ENCODE peak calls at places on chromosomes 13 and 19, in four cellular contexts. One of them, this sample, is unnamed.

GRCh38 chr19:17219286-17219685 is 4.1 kb downstream of the USE1 start:
- DNase-seq in HepG2: no peak
- DNase-seq in activated naive CD8-positive, alpha-beta T cell treated with anti-CD3 and anti-CD28 coated beads for 36 hours: no peak
- DNase-seq in activated naive CD4-positive, alpha-beta T cell treated with anti-CD3 and anti-CD28 coated beads, Interleukin-2, amount 10 ng/mL, durations not matched to agents 7 days and 5 days: no peak
- DNase-seq in this sample: no peak

GRCh38 chr19:19750131-19750841 is 17.4 kb upstream of the ZNF14 start:
- DNase-seq in HepG2: no peak
- DNase-seq in activated naive CD8-positive, alpha-beta T cell treated with anti-CD3 and anti-CD28 coated beads for 36 hours: no peak
- DNase-seq in activated naive CD4-positive, alpha-beta T cell treated with anti-CD3 and anti-CD28 coated beads, Interleukin-2, amount 10 ng/mL, durations not matched to agents 7 days and 5 days: no peak
- DNase-seq in this sample: no peak

GRCh38 chr19:49339364-49340068 is 4.3 kb downstream of the CD37 start:
- DNase-seq in HepG2: no peak
- DNase-seq in activated naive CD8-positive, alpha-beta T cell treated with anti-CD3 and anti-CD28 coated beads for 36 hours: no peak
- DNase-seq in activated naive CD4-positive, alpha-beta T cell treated with anti-CD3 and anti-CD28 coated beads, Interleukin-2, amount 10 ng/mL, durations not matched to agents 7 days and 5 days: no peak
- DNase-seq in this sample: peak; percentile 97

GRCh38 chr13:71464673-71465072 is 402.3 kb downstream of the DACH1 start:
- DNase-seq in HepG2: no peak
- DNase-seq in activated naive CD8-positive, alpha-beta T cell treated with anti-CD3 and anti-CD28 coated beads for 36 hours: no peak
- DNase-seq in activated naive CD4-positive, alpha-beta T cell treated with anti-CD3 and anti-CD28 coated beads, Interleukin-2, amount 10 ng/mL, durations not matched to agents 7 days and 5 days: no peak
- DNase-seq in this sample: no peak

GRCh38 chr19:49196527-49197240 is 39.1 kb downstream of the TRPM4 start:
- DNase-seq in HepG2: no peak
- DNase-seq in activated naive CD8-positive, alpha-beta T cell treated with anti-CD3 and anti-CD28 coated beads for 36 hours: no peak
- DNase-seq in activated naive CD4-positive, alpha-beta T cell treated with anti-CD3 and anti-CD28 coated beads, Interleukin-2, amount 10 ng/mL, durations not matched to agents 7 days and 5 days: no peak
- DNase-seq in this sample: peak; percentile 51

GRCh38 chr19:55368701-55369563 is 1.3 kb downstream of the IL11 start:
- DNase-seq in HepG2: no peak
- DNase-seq in activated naive CD8-positive, alpha-beta T cell treated with anti-CD3 and anti-CD28 coated beads for 36 hours: peak; percentile 41
- DNase-seq in activated naive CD4-positive, alpha-beta T cell treated with anti-CD3 and anti-CD28 coated beads, Interleukin-2, amount 10 ng/mL, durations not matched to agents 7 days and 5 days: peak; percentile 35
- DNase-seq in this sample: no peak

GRCh38 chr13:77565635-77566034 is 30.1 kb downstream of the SCEL start:
- DNase-seq in HepG2: peak; percentile 3
- DNase-seq in activated naive CD8-positive, alpha-beta T cell treated with anti-CD3 and anti-CD28 coated beads for 36 hours: no peak
- DNase-seq in activated naive CD4-positive, alpha-beta T cell treated with anti-CD3 and anti-CD28 coated beads, Interleukin-2, amount 10 ng/mL, durations not matched to agents 7 days and 5 days: no peak
- DNase-seq in this sample: peak; percentile 33

GRCh38 chr13:113784645-113785024 is 25.6 kb downstream of the TMEM255B start:
- DNase-seq in HepG2: no peak
- DNase-seq in activated naive CD8-positive, alpha-beta T cell treated with anti-CD3 and anti-CD28 coated beads for 36 hours: no peak
- DNase-seq in activated naive CD4-positive, alpha-beta T cell treated with anti-CD3 and anti-CD28 coated beads, Interleukin-2, amount 10 ng/mL, durations not matched to agents 7 days and 5 days: no peak
- DNase-seq in this sample: no peak

GRCh38 chr19:18007939-18008673 is at the start of gene ARRDC2:
- DNase-seq in HepG2: peak; percentile 44
- DNase-seq in activated naive CD8-positive, alpha-beta T cell treated with anti-CD3 and anti-CD28 coated beads for 36 hours: peak; percentile 88
- DNase-seq in activated naive CD4-positive, alpha-beta T cell treated with anti-CD3 and anti-CD28 coated beads, Interleukin-2, amount 10 ng/mL, durations not matched to agents 7 days and 5 days: peak; percentile 92
- DNase-seq in this sample: peak; percentile 98

GRCh38 chr13:30576528-30576927 is 41.2 kb upstream of the USPL1 start:
- DNase-seq in HepG2: peak; percentile 1
- DNase-seq in activated naive CD8-positive, alpha-beta T cell treated with anti-CD3 and anti-CD28 coated beads for 36 hours: peak; percentile 30
- DNase-seq in activated naive CD4-positive, alpha-beta T cell treated with anti-CD3 and anti-CD28 coated beads, Interleukin-2, amount 10 ng/mL, durations not matched to agents 7 days and 5 days: peak; percentile 63
- DNase-seq in this sample: no peak

GRCh38 chr13:23159587-23160240 is 21.1 kb upstream of the SGCG start:
- DNase-seq in HepG2: no peak
- DNase-seq in activated naive CD8-positive, alpha-beta T cell treated with anti-CD3 and anti-CD28 coated beads for 36 hours: no peak
- DNase-seq in activated naive CD4-positive, alpha-beta T cell treated with anti-CD3 and anti-CD28 coated beads, Interleukin-2, amount 10 ng/mL, durations not matched to agents 7 days and 5 days: no peak
- DNase-seq in this sample: no peak

GRCh38 chr13:78376822-78377221 is 226.5 kb downstream of the POU4F1 start:
- DNase-seq in HepG2: no peak
- DNase-seq in activated naive CD8-positive, alpha-beta T cell treated with anti-CD3 and anti-CD28 coated beads for 36 hours: no peak
- DNase-seq in activated naive CD4-positive, alpha-beta T cell treated with anti-CD3 and anti-CD28 coated beads, Interleukin-2, amount 10 ng/mL, durations not matched to agents 7 days and 5 days: no peak
- DNase-seq in this sample: no peak

GRCh38 chr13:98033277-98034247 is 80.1 kb downstream of the IPO5 start:
- DNase-seq in HepG2: peak; percentile 85
- DNase-seq in activated naive CD8-positive, alpha-beta T cell treated with anti-CD3 and anti-CD28 coated beads for 36 hours: no peak
- DNase-seq in activated naive CD4-positive, alpha-beta T cell treated with anti-CD3 and anti-CD28 coated beads, Interleukin-2, amount 10 ng/mL, durations not matched to agents 7 days and 5 days: no peak
- DNase-seq in this sample: peak; percentile 29

GRCh38 chr13:33057019-33057785 is 41.0 kb downstream of the KL start:
- DNase-seq in HepG2: peak; percentile 29
- DNase-seq in activated naive CD8-positive, alpha-beta T cell treated with anti-CD3 and anti-CD28 coated beads for 36 hours: no peak
- DNase-seq in activated naive CD4-positive, alpha-beta T cell treated with anti-CD3 and anti-CD28 coated beads, Interleukin-2, amount 10 ng/mL, durations not matched to agents 7 days and 5 days: no peak
- DNase-seq in this sample: no peak

GRCh38 chr19:57706346-57706745 is 2.7 kb downstream of the ZNF154 start:
- DNase-seq in HepG2: no peak
- DNase-seq in activated naive CD8-positive, alpha-beta T cell treated with anti-CD3 and anti-CD28 coated beads for 36 hours: no peak
- DNase-seq in activated naive CD4-positive, alpha-beta T cell treated with anti-CD3 and anti-CD28 coated beads, Interleukin-2, amount 10 ng/mL, durations not matched to agents 7 days and 5 days: no peak
- DNase-seq in this sample: no peak

GRCh38 chr13:49858183-49858856 is 65.8 kb upstream of the KPNA3 start:
- DNase-seq in HepG2: peak; percentile 95
- DNase-seq in activated naive CD8-positive, alpha-beta T cell treated with anti-CD3 and anti-CD28 coated beads for 36 hours: no peak
- DNase-seq in activated naive CD4-positive, alpha-beta T cell treated with anti-CD3 and anti-CD28 coated beads, Interleukin-2, amount 10 ng/mL, durations not matched to agents 7 days and 5 days: no peak
- DNase-seq in this sample: no peak

GRCh38 chr13:20287976-20288375 is 55.9 kb upstream of the GJB6 start:
- DNase-seq in HepG2: no peak
- DNase-seq in activated naive CD8-positive, alpha-beta T cell treated with anti-CD3 and anti-CD28 coated beads for 36 hours: no peak
- DNase-seq in activated naive CD4-positive, alpha-beta T cell treated with anti-CD3 and anti-CD28 coated beads, Interleukin-2, amount 10 ng/mL, durations not matched to agents 7 days and 5 days: no peak
- DNase-seq in this sample: no peak

GRCh38 chr19:37692956-37693660 is 26.5 kb downstream of the ZNF607 start:
- DNase-seq in HepG2: peak; percentile 7
- DNase-seq in activated naive CD8-positive, alpha-beta T cell treated with anti-CD3 and anti-CD28 coated beads for 36 hours: no peak
- DNase-seq in activated naive CD4-positive, alpha-beta T cell treated with anti-CD3 and anti-CD28 coated beads, Interleukin-2, amount 10 ng/mL, durations not matched to agents 7 days and 5 days: no peak
- DNase-seq in this sample: peak; percentile 35

GRCh38 chr13:98886587-98886986 is 91.3 kb downstream of the DOCK9 start:
- DNase-seq in HepG2: no peak
- DNase-seq in activated naive CD8-positive, alpha-beta T cell treated with anti-CD3 and anti-CD28 coated beads for 36 hours: no peak
- DNase-seq in activated naive CD4-positive, alpha-beta T cell treated with anti-CD3 and anti-CD28 coated beads, Interleukin-2, amount 10 ng/mL, durations not matched to agents 7 days and 5 days: no peak
- DNase-seq in this sample: no peak

GRCh38 chr19:38831142-38831605 is 420 bp downstream of the ECH1 start:
- DNase-seq in HepG2: peak; percentile 87
- DNase-seq in activated naive CD8-positive, alpha-beta T cell treated with anti-CD3 and anti-CD28 coated beads for 36 hours: peak; percentile 42
- DNase-seq in activated naive CD4-positive, alpha-beta T cell treated with anti-CD3 and anti-CD28 coated beads, Interleukin-2, amount 10 ng/mL, durations not matched to agents 7 days and 5 days: peak; percentile 49
- DNase-seq in this sample: no peak

GRCh38 chr19:17052439-17052838 is 22.8 kb downstream of the HAUS8 start:
- DNase-seq in HepG2: no peak
- DNase-seq in activated naive CD8-positive, alpha-beta T cell treated with anti-CD3 and anti-CD28 coated beads for 36 hours: no peak
- DNase-seq in activated naive CD4-positive, alpha-beta T cell treated with anti-CD3 and anti-CD28 coated beads, Interleukin-2, amount 10 ng/mL, durations not matched to agents 7 days and 5 days: peak; percentile 63
- DNase-seq in this sample: peak; percentile 62

GRCh38 chr19:8069116-8069973 is 16.8 kb downstream of the CCL25 start:
- DNase-seq in HepG2: no peak
- DNase-seq in activated naive CD8-positive, alpha-beta T cell treated with anti-CD3 and anti-CD28 coated beads for 36 hours: no peak
- DNase-seq in activated naive CD4-positive, alpha-beta T cell treated with anti-CD3 and anti-CD28 coated beads, Interleukin-2, amount 10 ng/mL, durations not matched to agents 7 days and 5 days: peak; percentile 41
- DNase-seq in this sample: no peak

GRCh38 chr13:83890358-83890757 is 8.1 kb upstream of the SLITRK1 start:
- DNase-seq in HepG2: no peak
- DNase-seq in activated naive CD8-positive, alpha-beta T cell treated with anti-CD3 and anti-CD28 coated beads for 36 hours: no peak
- DNase-seq in activated naive CD4-positive, alpha-beta T cell treated with anti-CD3 and anti-CD28 coated beads, Interleukin-2, amount 10 ng/mL, durations not matched to agents 7 days and 5 days: no peak
- DNase-seq in this sample: no peak

GRCh38 chr19:47005164-47005641 is 14.4 kb upstream of the NPAS1 start:
- DNase-seq in HepG2: peak; percentile 30
- DNase-seq in activated naive CD8-positive, alpha-beta T cell treated with anti-CD3 and anti-CD28 coated beads for 36 hours: no peak
- DNase-seq in activated naive CD4-positive, alpha-beta T cell treated with anti-CD3 and anti-CD28 coated beads, Interleukin-2, amount 10 ng/mL, durations not matched to agents 7 days and 5 days: no peak
- DNase-seq in this sample: no peak

GRCh38 chr19:16200038-16200775 is 2.5 kb downstream of the AP1M1 start:
- DNase-seq in HepG2: peak; percentile 95
- DNase-seq in activated naive CD8-positive, alpha-beta T cell treated with anti-CD3 and anti-CD28 coated beads for 36 hours: no peak
- DNase-seq in activated naive CD4-positive, alpha-beta T cell treated with anti-CD3 and anti-CD28 coated beads, Interleukin-2, amount 10 ng/mL, durations not matched to agents 7 days and 5 days: no peak
- DNase-seq in this sample: no peak

GRCh38 chr13:31556376-31556775 is 182.9 kb upstream of the RXFP2 start:
- DNase-seq in HepG2: no peak
- DNase-seq in activated naive CD8-positive, alpha-beta T cell treated with anti-CD3 and anti-CD28 coated beads for 36 hours: no peak
- DNase-seq in activated naive CD4-positive, alpha-beta T cell treated with anti-CD3 and anti-CD28 coated beads, Interleukin-2, amount 10 ng/mL, durations not matched to agents 7 days and 5 days: no peak
- DNase-seq in this sample: no peak

GRCh38 chr19:49555600-49556411 is 24.6 kb downstream of the NOSIP start:
- DNase-seq in HepG2: no peak
- DNase-seq in activated naive CD8-positive, alpha-beta T cell treated with anti-CD3 and anti-CD28 coated beads for 36 hours: peak; percentile 76
- DNase-seq in activated naive CD4-positive, alpha-beta T cell treated with anti-CD3 and anti-CD28 coated beads, Interleukin-2, amount 10 ng/mL, durations not matched to agents 7 days and 5 days: peak; percentile 95
- DNase-seq in this sample: no peak

GRCh38 chr13:43737524-43737923 is 49.2 kb downstream of the ENOX1 start:
- DNase-seq in HepG2: no peak
- DNase-seq in activated naive CD8-positive, alpha-beta T cell treated with anti-CD3 and anti-CD28 coated beads for 36 hours: no peak
- DNase-seq in activated naive CD4-positive, alpha-beta T cell treated with anti-CD3 and anti-CD28 coated beads, Interleukin-2, amount 10 ng/mL, durations not matched to agents 7 days and 5 days: no peak
- DNase-seq in this sample: no peak

GRCh38 chr13:98549728-98550317 is 27.1 kb downstream of the STK24 start:
- DNase-seq in HepG2: no peak
- DNase-seq in activated naive CD8-positive, alpha-beta T cell treated with anti-CD3 and anti-CD28 coated beads for 36 hours: no peak
- DNase-seq in activated naive CD4-positive, alpha-beta T cell treated with anti-CD3 and anti-CD28 coated beads, Interleukin-2, amount 10 ng/mL, durations not matched to agents 7 days and 5 days: no peak
- DNase-seq in this sample: no peak

GRCh38 chr19:50626796-50627195 is 12.9 kb downstream of the SYT3 start:
- DNase-seq in HepG2: no peak
- DNase-seq in activated naive CD8-positive, alpha-beta T cell treated with anti-CD3 and anti-CD28 coated beads for 36 hours: no peak
- DNase-seq in activated naive CD4-positive, alpha-beta T cell treated with anti-CD3 and anti-CD28 coated beads, Interleukin-2, amount 10 ng/mL, durations not matched to agents 7 days and 5 days: no peak
- DNase-seq in this sample: no peak

GRCh38 chr19:16249826-16250434 is 52.2 kb downstream of the AP1M1 start:
- DNase-seq in HepG2: no peak
- DNase-seq in activated naive CD8-positive, alpha-beta T cell treated with anti-CD3 and anti-CD28 coated beads for 36 hours: no peak
- DNase-seq in activated naive CD4-positive, alpha-beta T cell treated with anti-CD3 and anti-CD28 coated beads, Interleukin-2, amount 10 ng/mL, durations not matched to agents 7 days and 5 days: no peak
- DNase-seq in this sample: no peak

GRCh38 chr13:113207890-113208423 is 512 bp downstream of the PCID2 start:
- DNase-seq in HepG2: peak; percentile 26
- DNase-seq in activated naive CD8-positive, alpha-beta T cell treated with anti-CD3 and anti-CD28 coated beads for 36 hours: no peak
- DNase-seq in activated naive CD4-positive, alpha-beta T cell treated with anti-CD3 and anti-CD28 coated beads, Interleukin-2, amount 10 ng/mL, durations not matched to agents 7 days and 5 days: peak; percentile 50
- DNase-seq in this sample: no peak